ENCODE peak calls at places on chromosomes 13 and 19, in six cellular contexts. S, V, K, C, T and Q are unnamed samples.

GRCh38 chr19:1676351-1677266 is 24.2 kb upstream of the TCF3 start:
- DNase-seq in S (no peak), V (no peak), K (no peak), C (no peak), T (no peak), Q (no peak)

GRCh38 chr13:43786766-43787517 is at the start of gene ENOX1:
- DNase-seq in S (peak; percentile 60), V (peak; percentile 33), K (peak; percentile 80), C (no peak), T (peak; percentile 86), Q (peak; percentile 80)

GRCh38 chr19:30144242-30144758 is 202.3 kb downstream of the URI1 start:
- DNase-seq in S (no peak), V (no peak), K (peak; percentile 10), C (no peak), T (no peak), Q (no peak)

GRCh38 chr19:57282011-57282636 is 1.8 kb downstream of the ZNF460 start:
- DNase-seq in S (no peak), V (no peak), K (no peak), C (no peak), T (no peak), Q (no peak)

GRCh38 chr19:29380581-29380980 is 145.2 kb upstream of the VSTM2B start:
- DNase-seq in S (no peak), V (no peak), K (no peak), C (no peak), T (no peak), Q (no peak)

GRCh38 chr13:23044906-23045305 is 135.9 kb upstream of the SGCG start:
- DNase-seq in S (no peak), V (no peak), K (no peak), C (no peak), T (no peak), Q (no peak)

GRCh38 chr19:28502879-28503734 is 709.8 kb downstream of the UQCRFS1 start:
- DNase-seq in S (no peak), V (no peak), K (no peak), C (no peak), T (no peak), Q (no peak)

GRCh38 chr19:45976180-45976579 is 2.5 kb upstream of the NOVA2 start:
- DNase-seq in S (no peak), V (no peak), K (no peak), C (no peak), T (no peak), Q (no peak)

GRCh38 chr19:4732680-4733114 is 9.1 kb upstream of the DPP9 start:
- DNase-seq in S (peak; percentile 59), V (peak; percentile 36), K (peak; percentile 74), C (peak; percentile 47), T (peak; percentile 72), Q (no peak)

GRCh38 chr19:20250627-20251026 is 83.6 kb downstream of the ZNF486 start:
- DNase-seq in S (no peak), V (no peak), K (no peak), C (no peak), T (no peak), Q (no peak)

GRCh38 chr19:4780860-4781259 is 10.7 kb upstream of the FEM1A start:
- DNase-seq in S (no peak), V (no peak), K (peak; percentile 16), C (no peak), T (no peak), Q (no peak)

GRCh38 chr13:76027131-76027530 is 391.0 kb downstream of the LMO7 start:
- DNase-seq in S (no peak), V (peak; percentile 3), K (no peak), C (no peak), T (no peak), Q (no peak)

GRCh38 chr13:50171585-50172282 is 156.5 kb downstream of the KCNRG start:
- DNase-seq in S (no peak), V (no peak), K (no peak), C (no peak), T (no peak), Q (no peak)

GRCh38 chr13:45242524-45242923 is 41.7 kb upstream of the KCTD4 start:
- DNase-seq in S (no peak), V (no peak), K (no peak), C (no peak), T (no peak), Q (no peak)

GRCh38 chr19:8361921-8362793 is 1.8 kb upstream of the ANGPTL4 start:
- DNase-seq in S (peak; percentile 88), V (peak; percentile 95), K (peak; percentile 98), C (no peak), T (peak; percentile 89), Q (peak; percentile 98)

GRCh38 chr13:99517577-99517976 is 16.3 kb downstream of the TM9SF2 start:
- DNase-seq in S (no peak), V (no peak), K (no peak), C (no peak), T (no peak), Q (no peak)

GRCh38 chr13:59914556-59914955 is 249.2 kb downstream of the DIAPH3 start:
- DNase-seq in S (no peak), V (no peak), K (no peak), C (no peak), T (no peak), Q (no peak)

GRCh38 chr13:99289674-99290337 is 17.4 kb downstream of the GPR183 start:
- DNase-seq in S (no peak), V (peak; percentile 35), K (no peak), C (peak; percentile 57), T (no peak), Q (no peak)

GRCh38 chr13:51524312-51524711 is 60.0 kb upstream of the WDFY2 start:
- DNase-seq in S (no peak), V (peak; percentile 64), K (no peak), C (no peak), T (no peak), Q (no peak)

GRCh38 chr13:111398715-111399299 is 78.4 kb downstream of the TEX29 start:
- DNase-seq in S (no peak), V (no peak), K (no peak), C (no peak), T (no peak), Q (no peak)

GRCh38 chr19:10223488-10224213 is 7.5 kb downstream of the S1PR2 start:
- DNase-seq in S (no peak), V (no peak), K (no peak), C (no peak), T (no peak), Q (no peak)

GRCh38 chr19:28836366-28836765 is 376.6 kb downstream of the UQCRFS1 start:
- DNase-seq in S (no peak), V (no peak), K (no peak), C (no peak), T (no peak), Q (no peak)

GRCh38 chr19:18726846-18727245 is 43.4 kb downstream of the CRTC1 start:
- DNase-seq in S (no peak), V (no peak), K (no peak), C (no peak), T (no peak), Q (no peak)

GRCh38 chr13:80273717-80274116 is 67.2 kb downstream of the SPRY2 start:
- DNase-seq in S (no peak), V (no peak), K (no peak), C (no peak), T (no peak), Q (no peak)

GRCh38 chr13:98527526-98527925 is 49.4 kb downstream of the STK24 start:
- DNase-seq in S (no peak), V (no peak), K (no peak), C (no peak), T (no peak), Q (no peak)

GRCh38 chr19:13847033-13847899 is 29.7 kb upstream of the NANOS3 start:
- DNase-seq in S (peak; percentile 95), V (peak; percentile 95), K (peak; percentile 98), C (peak; percentile 96), T (peak; percentile 91), Q (peak; percentile 99)
- H3K4me1 ChIP-seq in S (peaks cover 42% of the 10 kb centered on the region), V (peaks cover 59% of the 10 kb centered on the region), K (peaks cover 59% of the 10 kb centered on the region), C (peaks cover 61% of the 10 kb centered on the region), T (peaks cover 28% of the 10 kb centered on the region), Q (no peaks in the 10 kb centered on the region)

GRCh38 chr19:38304866-38305429 is 897 bp downstream of the C19orf33 start:
- DNase-seq in S (no peak), V (peak; percentile 88), K (no peak), C (no peak), T (peak; percentile 92), Q (no peak)
- H3K27ac ChIP-seq in S (no peak overlapping the region), V (peak overlapping the region; percentile 6), K (no peak overlapping the region), C (no peak overlapping the region), T (no peak overlapping the region), Q (no peak overlapping the region)

GRCh38 chr13:78404961-78405360 is 198.4 kb downstream of the POU4F1 start:
- DNase-seq in S (no peak), V (no peak), K (no peak), C (no peak), T (no peak), Q (no peak)

GRCh38 chr13:78410847-78411246 is 192.5 kb downstream of the POU4F1 start:
- DNase-seq in S (no peak), V (no peak), K (no peak), C (no peak), T (no peak), Q (no peak)

GRCh38 chr13:78410164-78410563 is 193.2 kb downstream of the POU4F1 start:
- DNase-seq in S (no peak), V (no peak), K (no peak), C (no peak), T (no peak), Q (no peak)

GRCh38 chr13:78413887-78414553 is 189.3 kb downstream of the POU4F1 start:
- DNase-seq in S (no peak), V (no peak), K (no peak), C (no peak), T (no peak), Q (no peak)

DNA sequence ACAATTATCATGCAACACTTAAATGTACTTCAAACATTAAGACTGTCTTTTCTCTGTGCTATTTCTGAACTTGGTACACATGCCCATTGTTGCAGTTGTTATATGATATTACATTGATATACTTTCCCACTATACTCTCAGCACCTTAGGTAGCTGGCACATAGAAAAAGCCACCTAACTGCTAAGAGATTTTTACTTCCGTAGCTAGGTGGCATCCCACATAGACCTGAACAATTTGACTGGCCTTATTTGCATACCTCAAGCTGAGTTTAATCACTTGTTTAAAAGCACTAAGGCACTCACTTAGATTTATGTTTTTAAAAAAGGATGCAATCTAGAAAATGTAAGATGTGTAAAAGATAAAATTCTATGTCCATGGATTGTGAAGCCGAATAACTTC is 194.2 kb downstream of the POU4F1 start:
- DNase-seq in S (no peak), V (no peak), K (no peak), C (no peak), T (no peak), Q (no peak)
- H3K4me3 ChIP-seq in S (no peak overlapping the region), V (no peak overlapping the region), K (no peak overlapping the region), C (no peak overlapping the region), T (no peak overlapping the region), Q (no peak overlapping the region)

GRCh38 chr19:13019330-13019729 is 24.1 kb downstream of the NFIX start:
- DNase-seq in S (no peak), V (no peak), K (no peak), C (no peak), T (no peak), Q (no peak)

GRCh38 chr19:13022111-13022858 is 27.0 kb downstream of the NFIX start:
- DNase-seq in S (peak; percentile 62), V (no peak), K (peak; percentile 88), C (no peak), T (no peak), Q (no peak)

GRCh38 chr19:13017306-13018036 is 22.2 kb downstream of the NFIX start:
- DNase-seq in S (no peak), V (no peak), K (no peak), C (no peak), T (no peak), Q (no peak)

GRCh38 chr19:13018037-13018914 is 23.0 kb downstream of the NFIX start:
- DNase-seq in S (peak; percentile 86), V (no peak), K (peak; percentile 84), C (no peak), T (no peak), Q (no peak)

GRCh38 chr19:13020002-13020414 is 24.7 kb downstream of the NFIX start:
- DNase-seq in S (peak; percentile 20), V (no peak), K (no peak), C (no peak), T (no peak), Q (no peak)
- H3K4me1 ChIP-seq in S (peaks cover 28% of the 10 kb centered on the region), V (no peaks in the 10 kb centered on the region), K (peaks cover 80% of the 10 kb centered on the region), C (peaks cover 16% of the 10 kb centered on the region), T (peaks cover 4% of the 10 kb centered on the region), Q (peaks cover 6% of the 10 kb centered on the region)